ENCODE peak calls at places on chromosome 3, in four cellular contexts. W, F, Q and U are unnamed samples.

GRCh38 chr3:194575484-194576210 is 57.6 kb downstream of the TMEM44 start:
- DNase-seq in F (no peak), Q (no peak), W (peak; percentile 31), U (peak; percentile 92)

GRCh38 chr3:179401561-179401960 is 49.7 kb downstream of the GNB4 start:
- DNase-seq in F (no peak), Q (no peak), W (no peak), U (no peak)

GRCh38 chr3:178900244-178900643 is 171.4 kb downstream of the ZMAT3 start:
- DNase-seq in Q (no peak), W (no peak), F (no peak), U (no peak)

GRCh38 chr3:146104068-146104467 is 56.9 kb downstream of the PLOD2 start:
- DNase-seq in W (no peak), Q (no peak), F (no peak), U (no peak)

GRCh38 chr3:42600958-42601675 is 631 bp downstream of the NKTR start:
- DNase-seq in F (peak; percentile 68), W (peak; percentile 90), Q (peak; percentile 64), U (peak; percentile 40)

GRCh38 chr3:143269741-143270140 is 150.2 kb downstream of the CHST2 start:
- DNase-seq in F (no peak), W (no peak), Q (no peak), U (no peak)

GRCh38 chr3:53161820-53162671 is 1.0 kb downstream of the PRKCD start:
- DNase-seq in W (peak; percentile 57), Q (peak; percentile 42), F (peak; percentile 55), U (no peak)

GRCh38 chr3:30696901-30697300 is 90.5 kb downstream of the TGFBR2 start:
- DNase-seq in Q (no peak), F (no peak), W (no peak), U (no peak)

GRCh38 chr3:122100591-122101491 is 45.7 kb downstream of the CD86 start:
- DNase-seq in W (no peak), Q (peak; percentile 67), F (peak; percentile 30), U (no peak)

GRCh38 chr3:122356402-122356801 is 26.6 kb downstream of the MIX23 start:
- DNase-seq in W (peak; percentile 9), Q (peak; percentile 13), F (peak; percentile 22), U (peak; percentile 52)

GRCh38 chr3:16147226-16147625 is 27.3 kb upstream of the GALNT15 start:
- DNase-seq in W (no peak), F (no peak), Q (peak; percentile 67), U (peak; percentile 55)